ENCODE peak calls at places on chromosomes 13 and 19, in eight cellular contexts. X is stimulated activated CD4-positive, alpha-beta T cell treated with anti-CD3 and anti-CD28 coated beads, Interleukin-1b, Interleukin-23, amount 100 ng/mL, for 1 hour; B is amniotic stem cell; W is neural crest cell; R is effector memory CD4-positive, alpha-beta T cell; G is anterior cingulate cortex; F is neuronal stem cell; V is T-cell. Q is an unnamed sample.

GRCh38 chr19:2495130-2495641 is 19.3 kb downstream of the GADD45B start:
- DNase-seq in W (no peak), G (no peak), X (no peak), R (no peak), V (no peak), F (no peak), B (peak; percentile 66), Q (no peak)

GRCh38 chr19:40282209-40282580 is 3.0 kb downstream of the AKT2 start:
- DNase-seq in B (no peak), R (no peak), G (no peak), V (no peak), F (no peak), X (no peak), W (no peak), Q (no peak)

GRCh38 chr19:15280915-15281683 is 48.9 kb upstream of the EPHX3 start:
- DNase-seq in R (no peak), B (no peak), W (no peak), V (no peak), F (peak; percentile 81), X (no peak), G (peak; percentile 56), Q (peak; percentile 63)

GRCh38 chr19:49327878-49328544 is 3.0 kb upstream of the SLC6A16 start:
- DNase-seq in B (no peak), X (no peak), W (no peak), G (no peak), F (no peak), R (no peak), V (peak; percentile 30), Q (no peak)

GRCh38 chr13:39676315-39676876 is 20.9 kb downstream of the COG6 start:
- DNase-seq in R (no peak), X (no peak), F (peak; percentile 15), G (no peak), V (no peak), B (peak; percentile 26), W (no peak), Q (no peak)

GRCh38 chr19:18292810-18293641 is 11.6 kb upstream of the JUND start:
- DNase-seq in G (peak; percentile 51), V (no peak), R (no peak), B (no peak), X (no peak), F (peak; percentile 82), W (peak; percentile 64), Q (peak; percentile 70)

GRCh38 chr19:36916991-36917390 is 859 bp downstream of the ZNF568 start:
- DNase-seq in W (no peak), R (no peak), V (no peak), B (no peak), F (peak; percentile 0), G (no peak), X (no peak), Q (peak; percentile 9)

GRCh38 chr13:75318138-75318833 is 163.7 kb downstream of the TBC1D4 start:
- DNase-seq in W (no peak), G (no peak), V (no peak), R (no peak), X (no peak), B (no peak), F (no peak), Q (no peak)

GRCh38 chr19:18419699-18420460 is 682 bp downstream of the SSBP4 start:
- DNase-seq in V (no peak), W (no peak), F (no peak), B (no peak), R (no peak), X (no peak), G (no peak), Q (no peak)

GRCh38 chr19:48935864-48936263 is 2.4 kb downstream of the DHDH start:
- DNase-seq in W (no peak), G (no peak), V (no peak), F (no peak), B (no peak), R (no peak), X (no peak), Q (no peak)

GRCh38 chr19:14368011-14368513 is 13.2 kb upstream of the ADGRE5 start:
- DNase-seq in X (no peak), B (no peak), F (no peak), V (no peak), R (no peak), W (no peak), G (no peak), Q (no peak)

GRCh38 chr19:10861118-10861651 is 10.2 kb upstream of the CARM1 start:
- DNase-seq in F (no peak), W (peak; percentile 44), V (no peak), G (no peak), R (no peak), X (no peak), B (no peak), Q (no peak)

GRCh38 chr19:30336290-30336689 is 35.9 kb upstream of the ZNF536 start:
- DNase-seq in V (no peak), B (no peak), X (no peak), F (no peak), R (no peak), W (no peak), G (no peak), Q (no peak)

GRCh38 chr19:48818234-48818823 is 7.5 kb upstream of the BCAT2 start:
- DNase-seq in V (no peak), W (no peak), R (no peak), F (no peak), X (no peak), B (no peak), G (no peak), Q (no peak)

GRCh38 chr19:16894080-16894479 is 5.3 kb downstream of the F2RL3 start:
- DNase-seq in G (no peak), F (no peak), B (no peak), R (no peak), W (no peak), V (no peak), X (no peak), Q (no peak)